ENCODE peak calls at places on chromosomes 6 and 20, in eight cellular contexts. One of them, this sample, is unnamed.

GRCh38 chr6:18024876-18025275 is 37.4 kb upstream of the KIF13A start:
- DNase-seq in AG09309: no peak
- DNase-seq in skeletal muscle cell: no peak
- DNase-seq in OCI-LY7: no peak
- DNase-seq in body of pancreas: no peak
- DNase-seq in mucosa of descending colon: no peak
- DNase-seq in ovary: no peak
- DNase-seq in IMR-90: no peak
- DNase-seq in this sample: no peak

GRCh38 chr20:34562643-34563042 is 4.1 kb downstream of the MAP1LC3A start:
- DNase-seq in OCI-LY7: peak
- DNase-seq in AG09309: no peak
- DNase-seq in body of pancreas: no peak
- DNase-seq in skeletal muscle cell: no peak
- DNase-seq in IMR-90: peak
- DNase-seq in mucosa of descending colon: no peak
- DNase-seq in ovary: no peak
- DNase-seq in this sample: no peak

GRCh38 chr20:25212242-25212641 is 16.7 kb downstream of the ENTPD6 start:
- DNase-seq in skeletal muscle cell: no peak
- DNase-seq in AG09309: no peak
- DNase-seq in body of pancreas: no peak
- DNase-seq in OCI-LY7: no peak
- DNase-seq in IMR-90: no peak
- DNase-seq in mucosa of descending colon: no peak
- DNase-seq in ovary: no peak
- DNase-seq in this sample: no peak

GRCh38 chr6:444653-445275 is 53.2 kb downstream of the IRF4 start:
- DNase-seq in IMR-90: no peak
- DNase-seq in ovary: no peak
- DNase-seq in mucosa of descending colon: no peak
- DNase-seq in AG09309: no peak
- DNase-seq in OCI-LY7: no peak
- DNase-seq in skeletal muscle cell: no peak
- DNase-seq in body of pancreas: no peak
- DNase-seq in this sample: no peak

GRCh38 chr6:95145457-95145856 is 431.9 kb upstream of the MANEA start:
- DNase-seq in IMR-90: no peak
- DNase-seq in ovary: no peak
- DNase-seq in AG09309: no peak
- DNase-seq in body of pancreas: no peak
- DNase-seq in OCI-LY7: no peak
- DNase-seq in mucosa of descending colon: no peak
- DNase-seq in skeletal muscle cell: no peak
- DNase-seq in this sample: no peak

GRCh38 chr20:4835244-4836177 is 113.8 kb downstream of the PRND start:
- DNase-seq in IMR-90: no peak
- DNase-seq in body of pancreas: no peak
- DNase-seq in AG09309: no peak
- DNase-seq in skeletal muscle cell: no peak
- DNase-seq in mucosa of descending colon: peak
- DNase-seq in OCI-LY7: no peak
- DNase-seq in ovary: peak
- DNase-seq in this sample: peak

GRCh38 chr6:100664274-100665040 is 199.7 kb upstream of the SIM1 start:
- DNase-seq in AG09309: peak
- DNase-seq in ovary: no peak
- DNase-seq in body of pancreas: no peak
- DNase-seq in skeletal muscle cell: peak
- DNase-seq in mucosa of descending colon: no peak
- DNase-seq in IMR-90: peak
- DNase-seq in OCI-LY7: peak
- DNase-seq in this sample: peak

GRCh38 chr6:142644866-142645265 is 300.1 kb downstream of the HIVEP2 start:
- DNase-seq in IMR-90: no peak
- DNase-seq in ovary: no peak
- DNase-seq in mucosa of descending colon: no peak
- DNase-seq in skeletal muscle cell: no peak
- DNase-seq in AG09309: no peak
- DNase-seq in OCI-LY7: no peak
- DNase-seq in body of pancreas: no peak
- DNase-seq in this sample: no peak

GRCh38 chr6:20879121-20879520 is 344.9 kb downstream of the CDKAL1 start:
- DNase-seq in OCI-LY7: no peak
- DNase-seq in AG09309: no peak
- DNase-seq in IMR-90: no peak
- DNase-seq in body of pancreas: no peak
- DNase-seq in skeletal muscle cell: no peak
- DNase-seq in mucosa of descending colon: no peak
- DNase-seq in ovary: no peak
- DNase-seq in this sample: no peak

GRCh38 chr6:38166411-38167240 is 347.1 kb downstream of the ZFAND3 start:
- DNase-seq in skeletal muscle cell: no peak
- DNase-seq in IMR-90: no peak
- DNase-seq in ovary: no peak
- DNase-seq in body of pancreas: no peak
- DNase-seq in mucosa of descending colon: no peak
- DNase-seq in AG09309: no peak
- DNase-seq in OCI-LY7: no peak
- DNase-seq in this sample: no peak

GRCh38 chr6:134908906-134909516 is 40.9 kb downstream of the ALDH8A1 start:
- DNase-seq in AG09309: peak
- DNase-seq in OCI-LY7: no peak
- DNase-seq in body of pancreas: peak
- DNase-seq in IMR-90: peak
- DNase-seq in ovary: peak
- DNase-seq in skeletal muscle cell: peak
- DNase-seq in mucosa of descending colon: peak
- DNase-seq in this sample: peak

GRCh38 chr6:151325075-151326050 is 66.0 kb downstream of the ZBTB2 start:
- DNase-seq in AG09309: no peak
- DNase-seq in IMR-90: peak
- DNase-seq in ovary: peak
- DNase-seq in OCI-LY7: no peak
- DNase-seq in body of pancreas: peak
- DNase-seq in mucosa of descending colon: no peak
- DNase-seq in skeletal muscle cell: peak
- DNase-seq in this sample: no peak
- H3K4me3 ChIP-seq in AG09309: peak
- H3K4me3 ChIP-seq in IMR-90: peak
- H3K4me3 ChIP-seq in ovary: peak
- H3K4me3 ChIP-seq in OCI-LY7: no peak
- H3K4me3 ChIP-seq in body of pancreas: peak
- H3K4me3 ChIP-seq in mucosa of descending colon: no peak
- H3K4me3 ChIP-seq in skeletal muscle cell: peak
- H3K4me3 ChIP-seq in this sample: peak

GRCh38 chr6:31402324-31403282 is 792 bp upstream of the MICA start:
- DNase-seq in mucosa of descending colon: no peak
- DNase-seq in OCI-LY7: peak
- DNase-seq in skeletal muscle cell: no peak
- DNase-seq in body of pancreas: peak
- DNase-seq in ovary: no peak
- DNase-seq in IMR-90: no peak
- DNase-seq in AG09309: no peak
- DNase-seq in this sample: no peak
- H3K4me3 ChIP-seq in mucosa of descending colon: peak
- H3K4me3 ChIP-seq in OCI-LY7: peak
- H3K4me3 ChIP-seq in skeletal muscle cell: peak
- H3K4me3 ChIP-seq in body of pancreas: peak
- H3K4me3 ChIP-seq in ovary: peak
- H3K4me3 ChIP-seq in IMR-90: peak
- H3K4me3 ChIP-seq in AG09309: peak
- H3K4me3 ChIP-seq in this sample: peak

DNA sequence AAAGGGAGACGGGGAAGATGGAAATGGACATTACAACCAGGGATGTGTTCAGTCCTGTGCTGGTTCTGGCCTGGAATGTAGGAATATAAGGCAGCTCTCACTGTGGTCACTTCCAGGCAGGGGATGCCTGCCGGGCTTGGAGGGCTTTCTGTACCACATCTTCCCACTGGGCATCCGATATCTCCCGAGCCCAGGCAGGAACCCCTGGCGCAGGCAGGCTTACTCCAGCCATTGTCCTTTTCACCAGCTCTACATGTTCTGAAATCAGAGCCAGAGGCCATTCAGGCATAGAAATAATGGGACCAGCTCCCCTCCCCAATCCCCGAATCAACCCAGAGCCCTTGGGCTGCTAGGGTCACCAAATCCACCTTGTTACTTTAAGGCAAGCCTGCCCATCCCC is 1.4 kb downstream of the MEA1 start:
- DNase-seq in mucosa of descending colon: no peak
- DNase-seq in skeletal muscle cell: no peak
- DNase-seq in AG09309: no peak
- DNase-seq in ovary: no peak
- DNase-seq in OCI-LY7: no peak
- DNase-seq in body of pancreas: no peak
- DNase-seq in IMR-90: no peak
- DNase-seq in this sample: no peak
- H3K4me3 ChIP-seq in mucosa of descending colon: no peak
- H3K4me3 ChIP-seq in skeletal muscle cell: peak
- H3K4me3 ChIP-seq in AG09309: peak
- H3K4me3 ChIP-seq in ovary: no peak
- H3K4me3 ChIP-seq in OCI-LY7: peak
- H3K4me3 ChIP-seq in body of pancreas: no peak
- H3K4me3 ChIP-seq in IMR-90: no peak
- H3K4me3 ChIP-seq in this sample: no peak

DNA sequence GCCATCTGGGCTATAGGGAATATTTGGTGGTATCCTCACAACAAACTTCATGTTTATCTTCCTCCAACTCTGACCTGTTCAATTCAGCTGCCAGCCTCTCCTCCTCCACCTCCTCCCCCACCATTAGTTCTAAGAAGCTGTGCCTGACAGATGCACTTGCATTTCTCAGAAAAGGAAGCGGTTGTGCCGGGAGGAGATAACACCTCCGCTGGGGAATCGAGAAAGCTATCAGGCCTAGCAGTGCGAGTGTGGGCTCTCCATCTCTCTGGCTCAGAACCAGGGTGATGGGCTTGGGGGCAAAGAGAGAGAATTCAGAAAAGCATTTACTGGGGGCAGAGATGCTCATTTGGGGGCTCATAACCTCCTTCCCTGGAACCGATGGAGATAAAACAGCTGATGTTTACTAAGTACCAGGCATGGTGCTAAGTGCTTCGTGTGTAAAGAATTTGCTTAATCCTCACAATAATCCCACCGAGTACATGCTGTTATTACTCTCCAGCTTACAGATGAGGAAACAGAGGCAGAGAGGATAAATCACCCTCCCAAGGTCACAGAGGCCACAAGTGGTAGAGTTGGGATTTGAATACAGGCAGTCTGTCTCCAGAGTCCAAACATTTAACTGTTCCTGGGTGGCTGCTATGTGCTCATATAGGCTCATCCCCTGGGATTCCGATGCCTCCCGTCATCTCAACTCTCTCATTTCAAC is 38.3 kb downstream of the COX4I2 start:
- DNase-seq in IMR-90: peak
- DNase-seq in mucosa of descending colon: no peak
- DNase-seq in OCI-LY7: peak
- DNase-seq in AG09309: no peak
- DNase-seq in skeletal muscle cell: no peak
- DNase-seq in body of pancreas: no peak
- DNase-seq in ovary: peak
- DNase-seq in this sample: no peak
- H3K4me3 ChIP-seq in IMR-90: no peak
- H3K4me3 ChIP-seq in mucosa of descending colon: no peak
- H3K4me3 ChIP-seq in OCI-LY7: peak
- H3K4me3 ChIP-seq in AG09309: no peak
- H3K4me3 ChIP-seq in skeletal muscle cell: no peak
- H3K4me3 ChIP-seq in body of pancreas: no peak
- H3K4me3 ChIP-seq in ovary: no peak
- H3K4me3 ChIP-seq in this sample: no peak

GRCh38 chr6:26575494-26575939 is 21.2 kb upstream of the ABT1 start:
- DNase-seq in OCI-LY7: no peak
- DNase-seq in ovary: no peak
- DNase-seq in IMR-90: peak
- DNase-seq in mucosa of descending colon: no peak
- DNase-seq in skeletal muscle cell: no peak
- DNase-seq in body of pancreas: no peak
- DNase-seq in AG09309: no peak
- DNase-seq in this sample: no peak

GRCh38 chr6:26578279-26578678 is 18.5 kb upstream of the ABT1 start:
- DNase-seq in skeletal muscle cell: no peak
- DNase-seq in body of pancreas: no peak
- DNase-seq in AG09309: no peak
- DNase-seq in mucosa of descending colon: no peak
- DNase-seq in IMR-90: no peak
- DNase-seq in OCI-LY7: no peak
- DNase-seq in ovary: no peak
- DNase-seq in this sample: no peak

GRCh38 chr6:26577720-26578072 is 19.1 kb upstream of the ABT1 start:
- DNase-seq in skeletal muscle cell: no peak
- DNase-seq in ovary: no peak
- DNase-seq in body of pancreas: no peak
- DNase-seq in mucosa of descending colon: no peak
- DNase-seq in AG09309: no peak
- DNase-seq in OCI-LY7: no peak
- DNase-seq in IMR-90: no peak
- DNase-seq in this sample: no peak

GRCh38 chr6:26576929-26577719 is 19.6 kb upstream of the ABT1 start:
- DNase-seq in IMR-90: peak
- DNase-seq in OCI-LY7: no peak
- DNase-seq in mucosa of descending colon: no peak
- DNase-seq in body of pancreas: no peak
- DNase-seq in AG09309: no peak
- DNase-seq in skeletal muscle cell: no peak
- DNase-seq in ovary: no peak
- DNase-seq in this sample: no peak

GRCh38 chr6:26576407-26576843 is 20.3 kb upstream of the ABT1 start:
- DNase-seq in mucosa of descending colon: no peak
- DNase-seq in ovary: no peak
- DNase-seq in OCI-LY7: no peak
- DNase-seq in body of pancreas: no peak
- DNase-seq in skeletal muscle cell: no peak
- DNase-seq in IMR-90: no peak
- DNase-seq in AG09309: no peak
- DNase-seq in this sample: no peak
- H3K4me3 ChIP-seq in mucosa of descending colon: no peak
- H3K4me3 ChIP-seq in ovary: no peak
- H3K4me3 ChIP-seq in OCI-LY7: no peak
- H3K4me3 ChIP-seq in body of pancreas: no peak
- H3K4me3 ChIP-seq in skeletal muscle cell: peak
- H3K4me3 ChIP-seq in IMR-90: peak
- H3K4me3 ChIP-seq in AG09309: no peak
- H3K4me3 ChIP-seq in this sample: peak